ENCODE peak calls at places on chromosomes 11 and 22, in nine cellular contexts. U is GM23248; P is stimulated activated CD8-positive, alpha-beta memory T cell treated with anti-CD3 and anti-CD28 coated beads, Interleukin-15, amount 100 ng/mL, for 4 hours; Y is endothelial cell; R is activated CD4-positive, alpha-beta T cell treated with anti-CD3 and anti-CD28 coated beads for 36 hours; F is erythroblast; B is H7; J is neural progenitor cell; M is effector memory CD4-positive, alpha-beta T cell. W is an unnamed sample.

GRCh38 chr22:29071261-29072045 is 1.4 kb upstream of the KREMEN1 start:
- DNase-seq in U (peak; percentile 61), P (no peak), Y (peak; percentile 45), R (peak; percentile 63), F (peak; percentile 91), B (peak; percentile 88), J (peak; percentile 86), M (no peak), W (no peak)

GRCh38 chr11:70934999-70935768 is 317.2 kb downstream of the SHANK2 start:
- DNase-seq in U (peak; percentile 50), P (no peak), Y (no peak), R (no peak), F (no peak), B (no peak), J (no peak), M (no peak), W (no peak)

GRCh38 chr11:11667056-11667455 is 45.3 kb upstream of the GALNT18 start:
- DNase-seq in U (peak; percentile 30), P (no peak), Y (no peak), R (no peak), F (peak; percentile 4), B (no peak), J (no peak), M (no peak), W (no peak)

GRCh38 chr11:65116370-65117205 is 913 bp downstream of the ZNHIT2 start:
- DNase-seq in U (peak; percentile 96), P (no peak), Y (peak; percentile 34), R (peak; percentile 85), F (peak; percentile 65), B (peak; percentile 73), J (peak; percentile 52), M (peak; percentile 36), W (no peak)

GRCh38 chr11:133202816-133203215 is 329.5 kb downstream of the OPCML start:
- DNase-seq in U (no peak), P (no peak), Y (no peak), R (no peak), F (no peak), B (no peak), J (no peak), M (no peak), W (no peak)

GRCh38 chr11:113728814-113729213 is 22.7 kb upstream of the TMPRSS5 start:
- DNase-seq in U (no peak), P (no peak), Y (no peak), R (no peak), F (no peak), B (no peak), J (no peak), M (no peak), W (no peak)

GRCh38 chr11:110196241-110196754 is 100.1 kb downstream of the RDX start:
- DNase-seq in U (peak; percentile 78), P (no peak), Y (no peak), R (no peak), F (no peak), B (no peak), J (no peak), M (no peak), W (no peak)

GRCh38 chr22:20571531-20572007 is 64.2 kb downstream of the MED15 start:
- DNase-seq in U (peak; percentile 64), P (peak; percentile 43), Y (peak; percentile 66), R (peak; percentile 78), F (peak; percentile 73), B (peak; percentile 91), J (peak; percentile 70), M (peak; percentile 37), W (no peak)

GRCh38 chr11:73240190-73240781 is 22.2 kb downstream of the P2RY2 start:
- DNase-seq in U (peak; percentile 87), P (no peak), Y (no peak), R (no peak), F (no peak), B (no peak), J (peak; percentile 48), M (no peak), W (peak; percentile 45)

GRCh38 chr11:2097356-2097997 is 41.7 kb downstream of the IGF2 start:
- DNase-seq in U (peak; percentile 81), P (no peak), Y (no peak), R (no peak), F (no peak), B (peak; percentile 94), J (peak; percentile 92), M (no peak), W (no peak)

GRCh38 chr11:48669146-48669545 is 180.6 kb downstream of the OR4A47 start:
- DNase-seq in U (no peak), P (no peak), Y (no peak), R (no peak), F (no peak), B (no peak), J (no peak), M (no peak), W (no peak)

GRCh38 chr11:72333657-72334056 is 89.7 kb upstream of the PHOX2A start:
- DNase-seq in U (no peak), P (no peak), Y (peak; percentile 41), R (peak; percentile 69), F (peak; percentile 21), B (peak; percentile 82), J (peak; percentile 83), M (no peak), W (no peak)

GRCh38 chr22:16932577-16932976 is 75.4 kb downstream of the GAB4 start:
- DNase-seq in U (peak; percentile 25), P (no peak), Y (no peak), R (no peak), F (no peak), B (no peak), J (no peak), M (no peak), W (no peak)

GRCh38 chr11:6648505-6648904 is 7.1 kb downstream of the DCHS1 start:
- DNase-seq in U (no peak), P (no peak), Y (no peak), R (no peak), F (no peak), B (peak; percentile 8), J (no peak), M (no peak), W (no peak)

GRCh38 chr11:30605036-30605435 is 18.9 kb upstream of the MPPED2 start:
- DNase-seq in U (no peak), P (no peak), Y (no peak), R (no peak), F (no peak), B (no peak), J (no peak), M (no peak), W (no peak)

GRCh38 chr11:12139144-12139881 is 28.9 kb downstream of the MICAL2 start:
- DNase-seq in U (peak; percentile 38), P (no peak), Y (no peak), R (no peak), F (no peak), B (peak; percentile 39), J (no peak), M (no peak), W (peak; percentile 24)

GRCh38 chr11:6531267-6531752 is 34.2 kb downstream of the DNHD1 start:
- DNase-seq in U (peak; percentile 68), P (no peak), Y (peak; percentile 50), R (peak; percentile 26), F (peak; percentile 83), B (peak; percentile 67), J (peak; percentile 59), M (no peak), W (no peak)

GRCh38 chr11:10792385-10793068 is 16.2 kb downstream of the EIF4G2 start:
- DNase-seq in U (peak; percentile 86), P (peak; percentile 59), Y (peak; percentile 98), R (peak; percentile 93), F (peak; percentile 91), B (peak; percentile 95), J (peak; percentile 95), M (peak; percentile 62), W (peak; percentile 34)

GRCh38 chr11:47000033-47000432 is 63.5 kb downstream of the CSTPP1 start:
- DNase-seq in U (no peak), P (no peak), Y (no peak), R (no peak), F (no peak), B (no peak), J (no peak), M (no peak), W (no peak)

W was measured in thoracic aorta.